ENCODE peak calls at places on chromosome 22, in five cellular contexts. U is A549, P is H1, Z is K562, S is endothelial cell of umbilical vein. H is an unnamed sample.

GRCh38 chr22:29811377-29811776 is 26.7 kb downstream of the ASCC2 start:
- DNase-seq in U (peak; percentile 40), S (no peak), P (no peak), Z (no peak), H (peak; percentile 25)

GRCh38 chr22:22076361-22076760 is 93.8 kb upstream of the TOP3B start:
- DNase-seq in U (no peak), P (no peak), Z (no peak), S (no peak), H (no peak)

GRCh38 chr22:29379258-29379657 is 9.1 kb downstream of the AP1B1 start:
- DNase-seq in S (no peak), U (no peak), P (no peak), Z (no peak), H (no peak)

GRCh38 chr22:17918840-17919239 is 105.5 kb downstream of the MICAL3 start:
- DNase-seq in P (no peak), U (no peak), Z (no peak), S (no peak), H (no peak)

GRCh38 chr22:27100789-27101188 is 443.4 kb downstream of the MIAT start:
- DNase-seq in U (no peak), Z (no peak), S (no peak), P (no peak), H (no peak)

GRCh38 chr22:31363885-31364284 is 17.7 kb upstream of the PATZ1 start:
- DNase-seq in S (no peak), U (no peak), Z (no peak), P (no peak), H (no peak)

GRCh38 chr22:34243023-34243422 is 322.7 kb upstream of the LARGE1 start:
- DNase-seq in S (no peak), U (no peak), P (no peak), Z (no peak), H (no peak)

GRCh38 chr22:35417606-35418005 is 17.7 kb downstream of the MCM5 start:
- DNase-seq in U (no peak), P (no peak), Z (no peak), S (no peak), H (no peak)

GRCh38 chr22:29700949-29701927 is 18.6 kb upstream of the CABP7 start:
- DNase-seq in P (no peak), Z (peak; percentile 33), U (peak; percentile 44), S (peak; percentile 22), H (peak; percentile 37)

GRCh38 chr22:42648368-42649260 is 578 bp downstream of the CYB5R3 start:
- DNase-seq in U (peak; percentile 43), S (peak; percentile 51), P (no peak), Z (peak; percentile 88), H (peak; percentile 82)

GRCh38 chr22:26464312-26464711 is 19.3 kb downstream of the HPS4 start:
- DNase-seq in P (no peak), Z (no peak), S (peak; percentile 50), U (no peak), H (no peak)

GRCh38 chr22:43377486-43377995 is 34.3 kb upstream of the MPPED1 start:
- DNase-seq in P (no peak), Z (no peak), U (no peak), S (peak; percentile 16), H (no peak)

GRCh38 chr22:39184586-39185577 is 32.4 kb upstream of the CBX7 start:
- DNase-seq in S (no peak), U (no peak), Z (peak; percentile 4), P (no peak), H (no peak)

GRCh38 chr22:39182478-39183030 is 30.1 kb upstream of the CBX7 start:
- DNase-seq in Z (no peak), U (no peak), S (no peak), P (no peak), H (no peak)

GRCh38 chr22:39181778-39182177 is 29.3 kb upstream of the CBX7 start:
- DNase-seq in S (no peak), P (no peak), U (no peak), Z (no peak), H (no peak)

GRCh38 chr22:39185601-39186012 is 33.1 kb upstream of the CBX7 start:
- DNase-seq in P (no peak), S (no peak), U (no peak), Z (peak; percentile 44), H (peak; percentile 50)

GRCh38 chr22:39183991-39184585 is 31.6 kb upstream of the CBX7 start:
- DNase-seq in S (peak; percentile 22), Z (peak; percentile 48), U (peak; percentile 29), P (no peak), H (peak; percentile 65)
- TF ChIP-seq JUN in S (no peak), Z (no peak), U (no peak), P (no peak), H (no peak)

DNA sequence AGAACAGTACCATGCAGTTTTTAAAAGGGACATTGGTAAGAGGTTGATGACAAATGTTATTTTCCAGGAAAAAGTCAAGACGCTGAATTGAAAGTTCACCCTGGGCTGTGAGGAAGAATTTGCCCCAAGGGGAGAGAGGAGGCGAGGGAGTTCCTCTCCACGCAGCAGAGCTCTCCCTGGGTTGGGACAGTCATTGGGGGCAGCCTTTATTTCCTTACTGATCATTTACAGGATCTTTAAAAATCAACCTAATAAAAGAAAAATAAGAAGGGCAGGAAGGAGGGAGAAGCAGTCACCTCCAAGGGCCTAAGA is 49.9 kb upstream of the WNT7B start:
- DNase-seq in S (no peak), U (no peak), Z (no peak), P (no peak), H (no peak)
- H3K27ac ChIP-seq in S (no peak overlapping the region), U (peak overlapping the region; percentile 44), Z (no peak overlapping the region), P (no peak overlapping the region), H (no peak overlapping the region)

DNA sequence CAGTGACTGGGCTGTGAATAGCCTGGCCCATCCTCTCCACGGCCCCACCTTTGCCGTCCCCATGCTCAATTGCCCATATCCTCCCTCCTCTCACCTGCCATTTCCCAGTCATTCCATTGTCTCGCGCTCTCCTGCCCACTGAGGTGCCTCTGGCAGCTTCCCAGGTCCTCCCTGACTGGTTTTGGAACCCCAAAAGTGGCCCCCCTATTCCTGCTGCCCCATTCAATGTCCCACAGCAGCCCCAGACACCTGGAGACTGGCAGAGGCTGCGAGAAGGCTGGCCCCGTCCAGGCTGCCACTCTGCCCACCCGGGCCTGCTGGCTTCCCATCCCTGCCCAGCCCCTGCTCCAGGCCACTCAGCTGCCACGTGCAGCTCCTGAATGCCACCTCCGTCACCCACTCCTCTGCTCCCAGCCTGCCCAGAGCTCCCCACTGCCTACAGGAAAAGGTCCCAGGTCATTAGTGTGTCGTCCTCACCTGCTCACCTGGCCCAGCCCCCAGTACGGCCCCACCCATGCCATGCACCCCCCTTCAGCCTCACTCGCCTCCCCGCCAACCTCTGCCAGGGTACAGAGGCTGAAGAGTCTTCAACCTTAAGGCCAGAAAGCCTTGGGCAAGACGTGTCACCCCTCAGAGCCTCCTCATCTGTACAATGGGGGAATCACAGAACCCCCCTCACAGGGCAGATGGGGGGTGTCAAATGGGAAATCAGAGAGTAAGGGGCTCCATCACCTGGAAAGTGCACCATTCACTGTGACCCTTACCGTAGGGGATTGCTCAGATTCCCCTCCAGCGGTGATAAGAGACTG is 37.5 kb downstream of the KCNJ4 start:
- DNase-seq in Z (no peak), S (no peak), U (no peak), P (no peak), H (no peak)
- TF ChIP-seq JUN in Z (no peak), S (no peak), U (no peak), P (no peak), H (no peak)

GRCh38 chr22:38567531-38568245 is 2.3 kb downstream of the DMC1 start:
- DNase-seq in S (no peak), Z (no peak), U (no peak), P (no peak), H (no peak)

GRCh38 chr22:38570841-38571364 is 920 bp upstream of the DMC1 start:
- DNase-seq in P (no peak), S (no peak), Z (no peak), U (peak; percentile 28), H (no peak)

GRCh38 chr22:38569972-38570840 is at the start of gene DMC1:
- DNase-seq in S (peak; percentile 69), P (peak; percentile 85), U (peak; percentile 91), Z (peak; percentile 99), H (peak; percentile 69)

GRCh38 chr22:38566726-38567504 is 3.1 kb downstream of the DMC1 start:
- DNase-seq in Z (no peak), S (no peak), P (no peak), U (no peak), H (no peak)

DNA sequence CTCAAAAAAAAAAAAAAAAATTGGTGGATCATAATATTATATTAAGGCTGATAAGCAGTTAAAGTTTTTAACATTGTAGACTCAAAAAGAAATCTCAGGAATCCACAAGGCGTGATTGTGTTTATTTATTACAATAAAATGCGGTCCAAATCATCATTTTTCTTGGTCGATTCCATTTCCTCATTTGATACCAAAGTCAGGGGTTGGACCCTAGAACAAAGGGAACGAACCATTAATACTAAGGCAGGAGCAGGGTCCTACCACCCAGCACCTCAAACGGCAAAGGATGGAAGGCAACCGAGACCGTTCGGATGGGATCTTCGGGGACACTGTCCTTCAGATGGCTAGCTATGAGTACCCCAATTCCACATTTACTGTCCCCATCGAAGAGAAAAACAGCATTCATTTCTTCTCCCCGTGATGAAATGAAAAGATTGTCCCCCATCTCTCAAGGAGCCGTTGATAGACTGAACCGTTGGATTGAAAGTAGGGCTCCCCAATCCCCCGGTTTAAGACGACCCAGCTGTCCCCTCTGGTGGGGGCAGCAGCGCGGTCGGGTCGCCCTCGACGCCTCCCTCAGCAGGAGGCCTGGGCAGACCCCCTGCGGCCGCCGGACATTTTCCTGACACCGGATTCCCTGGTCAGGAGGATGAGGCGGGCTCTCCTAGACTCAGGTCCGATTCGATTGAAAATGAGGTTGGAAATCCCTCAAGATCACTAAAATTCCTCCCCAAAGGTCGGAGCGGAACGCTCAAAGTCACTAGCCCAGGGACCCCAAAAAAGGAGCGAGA is 607 bp downstream of the DMC1 start:
- DNase-seq in U (no peak), Z (peak; percentile 15), S (no peak), P (no peak), H (no peak)
- H3K27ac ChIP-seq in U (peak overlapping the region; percentile 58), Z (peak overlapping the region; percentile 94), S (no peak overlapping the region), P (peak overlapping the region; percentile 87), H (no peak overlapping the region)

DNA sequence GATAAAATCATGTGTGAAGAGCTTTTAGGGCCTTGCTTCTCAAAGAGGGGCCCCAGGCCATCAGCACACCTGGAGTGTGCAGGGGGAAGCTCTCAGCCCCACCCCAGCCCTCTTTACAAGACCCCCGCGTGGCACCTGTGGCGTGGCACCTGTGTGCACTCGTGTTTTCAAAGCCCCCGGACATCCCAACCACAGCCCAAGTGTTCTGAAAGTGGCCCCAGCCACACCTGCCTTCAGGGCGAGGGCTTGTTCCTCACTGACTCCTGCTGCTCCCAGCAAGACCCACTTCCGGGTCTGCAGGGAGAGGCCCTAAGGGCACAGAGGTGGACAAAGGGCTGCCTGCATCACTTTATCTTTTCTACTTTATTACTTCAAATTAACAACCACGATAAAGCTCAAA is 17.5 kb upstream of the TMEM184B start:
- DNase-seq in S (no peak), Z (no peak), P (no peak), U (no peak), H (no peak)
- TF ChIP-seq JUN in S (no peak), Z (no peak), P (no peak), U (no peak), H (no peak)

H was measured in HepG2.